ENCODE peak calls at places on chromosomes 1 and 21, in four cellular contexts. T, C, X and Q are unnamed samples.

GRCh38 chr1:113874017-113874879 is 2.7 kb upstream of the PTPN22 start:
- DNase-seq in T (no peak), C (peak), X (no peak), Q (no peak)

GRCh38 chr21:35981514-35982070 is 78.7 kb downstream of the SETD4 start:
- DNase-seq in T (no peak), C (peak), X (no peak), Q (no peak)

GRCh38 chr1:176897350-176898236 is 266.9 kb downstream of the ASTN1 start:
- DNase-seq in T (no peak), C (peak), X (peak), Q (peak)

GRCh38 chr1:20476260-20477038 is 9.6 kb downstream of the CAMK2N1 start:
- DNase-seq in T (no peak), C (peak), X (no peak), Q (peak)

GRCh38 chr1:4648657-4649056 is 5.8 kb upstream of the AJAP1 start:
- DNase-seq in T (no peak), C (no peak), X (no peak), Q (no peak)

GRCh38 chr1:24491577-24492360 is 10.9 kb upstream of the RCAN3 start:
- DNase-seq in T (no peak), C (peak), X (no peak), Q (no peak)

GRCh38 chr1:19477284-19478240 is 7.8 kb downstream of the CAPZB start:
- DNase-seq in T (no peak), C (no peak), X (no peak), Q (no peak)

GRCh38 chr21:35358008-35358407 is 308.9 kb upstream of the RUNX1 start:
- DNase-seq in T (no peak), C (peak), X (no peak), Q (no peak)

GRCh38 chr1:14888374-14888773 is 265.2 kb upstream of the TMEM51 start:
- DNase-seq in T (no peak), C (no peak), X (no peak), Q (no peak)

GRCh38 chr1:180151508-180151907 is 3.2 kb upstream of the QSOX1 start:
- DNase-seq in T (no peak), C (peak), X (peak), Q (no peak)

GRCh38 chr1:108570128-108570527 is 10.2 kb downstream of the EEIG2 start:
- DNase-seq in T (no peak), C (peak), X (no peak), Q (no peak)

GRCh38 chr1:2255420-2256369 is 27.6 kb downstream of the SKI start:
- DNase-seq in T (no peak), C (peak), X (no peak), Q (no peak)

GRCh38 chr21:39149008-39149407 is 34.2 kb downstream of the PSMG1 start:
- DNase-seq in T (no peak), C (no peak), X (no peak), Q (no peak)

GRCh38 chr1:203995228-203995627 is 77.7 kb upstream of the SOX13 start:
- DNase-seq in T (no peak), C (no peak), X (no peak), Q (no peak)

GRCh38 chr1:115829023-115829674 is 11.8 kb downstream of the NHLH2 start:
- DNase-seq in T (peak), C (peak), X (no peak), Q (no peak)

GRCh38 chr1:192513697-192514096 is 61.9 kb upstream of the RGS1 start:
- DNase-seq in T (no peak), C (no peak), X (no peak), Q (no peak)

GRCh38 chr21:42379425-42380215 is 13.3 kb upstream of the TFF1 start:
- DNase-seq in T (no peak), C (no peak), X (no peak), Q (no peak)

GRCh38 chr1:17046043-17046657 is 7.7 kb downstream of the SDHB start:
- DNase-seq in T (no peak), C (peak), X (peak), Q (no peak)

GRCh38 chr1:2431095-2431494 is 18.7 kb upstream of the PEX10 start:
- DNase-seq in T (no peak), C (no peak), X (no peak), Q (no peak)

GRCh38 chr1:71770121-71770520 is 512.2 kb downstream of the NEGR1 start:
- DNase-seq in T (no peak), C (peak), X (no peak), Q (no peak)

GRCh38 chr1:46309401-46310159 is 6.1 kb downstream of the UQCRH start:
- DNase-seq in T (no peak), C (no peak), X (no peak), Q (no peak)

GRCh38 chr1:162678439-162678838 is 46.2 kb downstream of the DDR2 start:
- DNase-seq in T (no peak), C (peak), X (no peak), Q (no peak)